ENCODE peak calls at places on chromosome 7, in ten cellular contexts. One of them, this sample, is unnamed.

GRCh38 chr7:131244259-131244852 is 83.3 kb upstream of the MKLN1 start:
- DNase-seq in colonic mucosa: no peak
- DNase-seq in cardiac muscle cell: no peak
- DNase-seq in RWPE1: peak; percentile 82
- DNase-seq in heart left ventricle: no peak
- DNase-seq in spleen: no peak
- DNase-seq in left ventricle myocardium inferior: no peak
- DNase-seq in pancreas: no peak
- DNase-seq in dorsolateral prefrontal cortex: peak; percentile 64
- DNase-seq in AG04450: peak; percentile 85
- DNase-seq in this sample: no peak

GRCh38 chr7:156616269-156617202 is 24.0 kb upstream of the RNF32 start:
- DNase-seq in cardiac muscle cell: peak; percentile 45
- DNase-seq in heart left ventricle: no peak
- DNase-seq in pancreas: no peak
- DNase-seq in RWPE1: no peak
- DNase-seq in left ventricle myocardium inferior: no peak
- DNase-seq in dorsolateral prefrontal cortex: no peak
- DNase-seq in colonic mucosa: peak; percentile 64
- DNase-seq in AG04450: no peak
- DNase-seq in spleen: no peak
- DNase-seq in this sample: no peak

GRCh38 chr7:47946581-47947354 is 1.5 kb downstream of the PKD1L1 start:
- DNase-seq in left ventricle myocardium inferior: no peak
- DNase-seq in dorsolateral prefrontal cortex: no peak
- DNase-seq in heart left ventricle: no peak
- DNase-seq in colonic mucosa: no peak
- DNase-seq in AG04450: no peak
- DNase-seq in cardiac muscle cell: no peak
- DNase-seq in pancreas: no peak
- DNase-seq in RWPE1: no peak
- DNase-seq in spleen: no peak
- DNase-seq in this sample: no peak

GRCh38 chr7:156219307-156220077 is 407.2 kb upstream of the SHH start:
- DNase-seq in pancreas: no peak
- DNase-seq in dorsolateral prefrontal cortex: no peak
- DNase-seq in spleen: no peak
- DNase-seq in heart left ventricle: no peak
- DNase-seq in AG04450: no peak
- DNase-seq in colonic mucosa: no peak
- DNase-seq in left ventricle myocardium inferior: no peak
- DNase-seq in cardiac muscle cell: no peak
- DNase-seq in RWPE1: no peak
- DNase-seq in this sample: no peak

GRCh38 chr7:91527460-91527859 is 263.2 kb downstream of the FZD1 start:
- DNase-seq in RWPE1: no peak
- DNase-seq in spleen: no peak
- DNase-seq in colonic mucosa: no peak
- DNase-seq in AG04450: no peak
- DNase-seq in pancreas: no peak
- DNase-seq in dorsolateral prefrontal cortex: no peak
- DNase-seq in heart left ventricle: no peak
- DNase-seq in left ventricle myocardium inferior: no peak
- DNase-seq in cardiac muscle cell: no peak
- DNase-seq in this sample: no peak

GRCh38 chr7:9250876-9251275 is 817.5 kb downstream of the NXPH1 start:
- DNase-seq in pancreas: no peak
- DNase-seq in cardiac muscle cell: no peak
- DNase-seq in AG04450: no peak
- DNase-seq in RWPE1: no peak
- DNase-seq in spleen: peak; percentile 50
- DNase-seq in dorsolateral prefrontal cortex: no peak
- DNase-seq in heart left ventricle: no peak
- DNase-seq in left ventricle myocardium inferior: no peak
- DNase-seq in colonic mucosa: no peak
- DNase-seq in this sample: no peak

GRCh38 chr7:73605601-73606220 is 18.6 kb downstream of the MLXIPL start:
- DNase-seq in heart left ventricle: no peak
- DNase-seq in dorsolateral prefrontal cortex: no peak
- DNase-seq in pancreas: no peak
- DNase-seq in spleen: no peak
- DNase-seq in RWPE1: no peak
- DNase-seq in AG04450: no peak
- DNase-seq in cardiac muscle cell: peak; percentile 36
- DNase-seq in colonic mucosa: no peak
- DNase-seq in left ventricle myocardium inferior: no peak
- DNase-seq in this sample: no peak

GRCh38 chr7:55641273-55641691 is 69.0 kb upstream of the VOPP1 start:
- DNase-seq in dorsolateral prefrontal cortex: peak; percentile 29
- DNase-seq in pancreas: peak; percentile 57
- DNase-seq in colonic mucosa: peak; percentile 47
- DNase-seq in left ventricle myocardium inferior: no peak
- DNase-seq in spleen: no peak
- DNase-seq in cardiac muscle cell: peak; percentile 74
- DNase-seq in AG04450: peak; percentile 53
- DNase-seq in heart left ventricle: peak; percentile 27
- DNase-seq in RWPE1: peak; percentile 65
- DNase-seq in this sample: no peak

GRCh38 chr7:106552645-106553445 is 108.1 kb downstream of the CCDC71L start:
- DNase-seq in pancreas: no peak
- DNase-seq in cardiac muscle cell: no peak
- DNase-seq in colonic mucosa: no peak
- DNase-seq in spleen: no peak
- DNase-seq in heart left ventricle: no peak
- DNase-seq in dorsolateral prefrontal cortex: no peak
- DNase-seq in RWPE1: no peak
- DNase-seq in left ventricle myocardium inferior: no peak
- DNase-seq in AG04450: no peak
- DNase-seq in this sample: peak; percentile 7

GRCh38 chr7:55130554-55131198 is 111.9 kb downstream of the EGFR start:
- DNase-seq in heart left ventricle: peak; percentile 38
- DNase-seq in AG04450: peak; percentile 89
- DNase-seq in spleen: no peak
- DNase-seq in colonic mucosa: no peak
- DNase-seq in RWPE1: no peak
- DNase-seq in dorsolateral prefrontal cortex: peak; percentile 29
- DNase-seq in cardiac muscle cell: no peak
- DNase-seq in left ventricle myocardium inferior: peak; percentile 55
- DNase-seq in pancreas: no peak
- DNase-seq in this sample: no peak

GRCh38 chr7:40283391-40283790 is 148.6 kb downstream of the SUGCT start:
- DNase-seq in heart left ventricle: no peak
- DNase-seq in left ventricle myocardium inferior: no peak
- DNase-seq in colonic mucosa: no peak
- DNase-seq in dorsolateral prefrontal cortex: no peak
- DNase-seq in AG04450: no peak
- DNase-seq in cardiac muscle cell: no peak
- DNase-seq in pancreas: no peak
- DNase-seq in spleen: no peak
- DNase-seq in RWPE1: no peak
- DNase-seq in this sample: no peak

GRCh38 chr7:30998180-30998579 is 34.4 kb downstream of the GHRHR start:
- DNase-seq in heart left ventricle: peak; percentile 49
- DNase-seq in RWPE1: no peak
- DNase-seq in dorsolateral prefrontal cortex: no peak
- DNase-seq in AG04450: no peak
- DNase-seq in pancreas: no peak
- DNase-seq in left ventricle myocardium inferior: peak; percentile 53
- DNase-seq in colonic mucosa: no peak
- DNase-seq in cardiac muscle cell: no peak
- DNase-seq in spleen: no peak
- DNase-seq in this sample: no peak

GRCh38 chr7:83457022-83457892 is 191.7 kb downstream of the SEMA3E start:
- DNase-seq in AG04450: no peak
- DNase-seq in cardiac muscle cell: no peak
- DNase-seq in colonic mucosa: no peak
- DNase-seq in pancreas: no peak
- DNase-seq in dorsolateral prefrontal cortex: no peak
- DNase-seq in heart left ventricle: no peak
- DNase-seq in RWPE1: no peak
- DNase-seq in spleen: no peak
- DNase-seq in left ventricle myocardium inferior: no peak
- DNase-seq in this sample: no peak

GRCh38 chr7:128844777-128845311 is 14.6 kb downstream of the FLNC start:
- DNase-seq in cardiac muscle cell: no peak
- DNase-seq in dorsolateral prefrontal cortex: no peak
- DNase-seq in heart left ventricle: no peak
- DNase-seq in AG04450: no peak
- DNase-seq in pancreas: no peak
- DNase-seq in spleen: no peak
- DNase-seq in left ventricle myocardium inferior: no peak
- DNase-seq in colonic mucosa: no peak
- DNase-seq in RWPE1: no peak
- DNase-seq in this sample: no peak

GRCh38 chr7:17095001-17095574 is 203.4 kb upstream of the AHR start:
- DNase-seq in AG04450: no peak
- DNase-seq in spleen: no peak
- DNase-seq in cardiac muscle cell: no peak
- DNase-seq in heart left ventricle: no peak
- DNase-seq in pancreas: no peak
- DNase-seq in left ventricle myocardium inferior: no peak
- DNase-seq in RWPE1: peak; percentile 89
- DNase-seq in dorsolateral prefrontal cortex: peak; percentile 12
- DNase-seq in colonic mucosa: no peak
- DNase-seq in this sample: no peak

GRCh38 chr7:116781584-116781983 is 80.8 kb upstream of the CAPZA2 start:
- DNase-seq in RWPE1: no peak
- DNase-seq in colonic mucosa: no peak
- DNase-seq in left ventricle myocardium inferior: no peak
- DNase-seq in heart left ventricle: no peak
- DNase-seq in spleen: no peak
- DNase-seq in AG04450: no peak
- DNase-seq in dorsolateral prefrontal cortex: no peak
- DNase-seq in pancreas: no peak
- DNase-seq in cardiac muscle cell: no peak
- DNase-seq in this sample: no peak
- H3K27ac ChIP-seq in RWPE1: no peak overlapping the region
- H3K27ac ChIP-seq in colonic mucosa: peak overlapping the region; percentile 44
- H3K27ac ChIP-seq in left ventricle myocardium inferior: no peak overlapping the region
- H3K27ac ChIP-seq in heart left ventricle: no peak overlapping the region
- H3K27ac ChIP-seq in spleen: no peak overlapping the region
- H3K27ac ChIP-seq in AG04450: no peak overlapping the region
- H3K27ac ChIP-seq in dorsolateral prefrontal cortex: no peak overlapping the region
- H3K27ac ChIP-seq in pancreas: no peak overlapping the region
- H3K27ac ChIP-seq in cardiac muscle cell: no peak overlapping the region
- H3K27ac ChIP-seq in this sample: no peak overlapping the region

DNA sequence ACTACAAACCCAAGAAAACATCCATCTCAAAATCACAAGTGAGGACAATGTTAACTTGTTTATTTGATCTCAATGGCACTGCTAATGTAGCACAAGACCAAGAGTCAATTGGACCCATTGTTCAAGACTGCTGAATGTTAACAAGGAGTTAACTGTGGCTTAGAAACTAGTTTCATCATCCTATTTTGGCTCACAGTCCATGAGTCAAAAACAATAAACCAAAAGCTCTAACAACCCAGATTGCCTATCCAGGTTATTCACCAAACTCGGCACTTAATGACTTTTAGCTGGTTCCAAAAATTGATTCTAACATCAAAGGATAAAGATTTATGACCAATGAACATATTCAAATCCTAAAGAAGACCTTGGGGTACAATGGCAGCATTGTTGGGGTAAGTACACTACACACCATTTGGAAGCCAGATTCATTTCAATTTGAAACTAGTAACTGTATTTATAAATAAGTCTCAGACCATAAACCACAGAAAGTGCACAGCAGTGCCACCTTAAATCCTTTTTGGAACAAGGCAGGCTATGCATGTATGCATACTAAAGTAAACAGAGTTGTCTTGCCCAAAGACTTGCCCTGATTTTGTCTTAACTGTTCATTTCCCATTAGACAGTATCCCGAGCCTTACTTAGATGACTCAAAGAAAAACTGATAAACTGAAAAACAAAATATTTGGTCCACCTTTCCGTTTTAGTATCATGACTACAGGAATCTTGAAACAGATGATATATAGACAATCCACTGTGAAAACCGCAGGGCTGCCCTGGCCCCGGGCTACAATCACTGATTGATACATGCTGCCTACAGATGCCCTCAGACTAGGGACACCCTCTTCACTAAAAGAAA is 84.5 kb downstream of the SRPK2 start:
- DNase-seq in left ventricle myocardium inferior: no peak
- DNase-seq in spleen: no peak
- DNase-seq in colonic mucosa: no peak
- DNase-seq in cardiac muscle cell: no peak
- DNase-seq in heart left ventricle: no peak
- DNase-seq in AG04450: peak; percentile 7
- DNase-seq in dorsolateral prefrontal cortex: peak; percentile 56
- DNase-seq in RWPE1: peak; percentile 25
- DNase-seq in pancreas: no peak
- DNase-seq in this sample: peak; percentile 23
- H3K27ac ChIP-seq in left ventricle myocardium inferior: no peak overlapping the region
- H3K27ac ChIP-seq in spleen: no peak overlapping the region
- H3K27ac ChIP-seq in colonic mucosa: no peak overlapping the region
- H3K27ac ChIP-seq in cardiac muscle cell: peak overlapping the region; percentile 2
- H3K27ac ChIP-seq in heart left ventricle: no peak overlapping the region
- H3K27ac ChIP-seq in AG04450: no peak overlapping the region
- H3K27ac ChIP-seq in dorsolateral prefrontal cortex: peak overlapping the region; percentile 94
- H3K27ac ChIP-seq in RWPE1: no peak overlapping the region
- H3K27ac ChIP-seq in pancreas: peak overlapping the region; percentile 9
- H3K27ac ChIP-seq in this sample: peak overlapping the region; percentile 91

GRCh38 chr7:28180364-28181147 is at the start of gene JAZF1:
- DNase-seq in AG04450: no peak
- DNase-seq in spleen: peak; percentile 92
- DNase-seq in colonic mucosa: peak; percentile 45
- DNase-seq in cardiac muscle cell: peak; percentile 88
- DNase-seq in RWPE1: peak; percentile 50
- DNase-seq in heart left ventricle: peak; percentile 79
- DNase-seq in pancreas: peak; percentile 69
- DNase-seq in dorsolateral prefrontal cortex: peak; percentile 59
- DNase-seq in left ventricle myocardium inferior: peak; percentile 63
- DNase-seq in this sample: peak; percentile 42
- H3K27ac ChIP-seq in AG04450: peak within 1 kb of the TSS; percentile 33
- H3K27ac ChIP-seq in spleen: peak within 1 kb of the TSS; percentile 89
- H3K27ac ChIP-seq in colonic mucosa: no peak within 1 kb of the TSS
- H3K27ac ChIP-seq in cardiac muscle cell: no peak within 1 kb of the TSS
- H3K27ac ChIP-seq in RWPE1: peak within 1 kb of the TSS; percentile 65
- H3K27ac ChIP-seq in heart left ventricle: peak within 1 kb of the TSS; percentile 78
- H3K27ac ChIP-seq in pancreas: peak within 1 kb of the TSS; percentile 22
- H3K27ac ChIP-seq in dorsolateral prefrontal cortex: peak within 1 kb of the TSS; percentile 74
- H3K27ac ChIP-seq in left ventricle myocardium inferior: peak within 1 kb of the TSS; percentile 92
- H3K27ac ChIP-seq in this sample: peak within 1 kb of the TSS; percentile 82

DNA sequence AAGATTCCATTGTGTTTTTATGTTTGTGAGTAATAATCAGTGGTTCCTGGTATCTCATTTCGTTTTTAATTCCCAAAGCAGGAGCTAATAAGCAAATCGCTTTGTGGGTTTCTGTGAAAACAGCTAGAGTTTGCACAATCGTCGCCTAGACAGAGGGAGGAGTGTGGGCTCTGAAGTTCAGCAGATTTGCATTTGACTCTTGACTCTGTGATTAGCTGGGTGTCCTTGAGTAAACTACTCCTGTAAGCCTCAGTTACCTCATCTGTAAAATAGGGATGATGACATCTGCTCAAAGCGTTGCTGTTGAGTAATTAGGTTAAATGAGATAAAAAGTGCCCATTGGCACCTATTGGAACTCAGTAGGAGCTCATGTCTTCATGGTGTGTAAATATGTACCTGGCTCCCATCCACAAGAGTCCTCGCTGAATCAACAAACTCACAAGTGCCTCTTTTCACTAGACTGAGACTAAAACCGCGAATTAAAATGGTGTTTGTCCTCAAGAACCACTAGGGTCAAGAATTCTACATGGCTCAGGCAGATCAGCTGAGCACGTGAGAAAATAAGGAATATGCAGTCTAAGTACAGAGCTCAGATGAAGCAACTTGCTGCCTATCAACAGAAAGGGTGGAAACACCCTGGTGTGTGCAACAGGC is 385.8 kb upstream of the C7orf33 start:
- DNase-seq in AG04450: no peak
- DNase-seq in cardiac muscle cell: no peak
- DNase-seq in spleen: no peak
- DNase-seq in heart left ventricle: no peak
- DNase-seq in colonic mucosa: no peak
- DNase-seq in dorsolateral prefrontal cortex: no peak
- DNase-seq in RWPE1: no peak
- DNase-seq in pancreas: no peak
- DNase-seq in left ventricle myocardium inferior: no peak
- DNase-seq in this sample: no peak
- H3K27ac ChIP-seq in AG04450: no peak overlapping the region
- H3K27ac ChIP-seq in cardiac muscle cell: no peak overlapping the region
- H3K27ac ChIP-seq in spleen: no peak overlapping the region
- H3K27ac ChIP-seq in heart left ventricle: no peak overlapping the region
- H3K27ac ChIP-seq in colonic mucosa: no peak overlapping the region
- H3K27ac ChIP-seq in dorsolateral prefrontal cortex: no peak overlapping the region
- H3K27ac ChIP-seq in RWPE1: no peak overlapping the region
- H3K27ac ChIP-seq in pancreas: no peak overlapping the region
- H3K27ac ChIP-seq in left ventricle myocardium inferior: no peak overlapping the region
- H3K27ac ChIP-seq in this sample: no peak overlapping the region

This sample was measured in substantia nigra.